ENCODE peak calls at places on chromosomes 7 and 10, in seven cellular contexts. S is heart left ventricle, T is esophagus squamous epithelium, G is NCI-H460, R is RWPE1, Y is psoas muscle, K is GDM1. W is an unnamed sample.

GRCh38 chr10:72240371-72240770 is 24.3 kb upstream of the ASCC1 start:
- DNase-seq in S (no peak), T (no peak), G (no peak), R (no peak), Y (no peak), K (no peak), W (no peak)

GRCh38 chr7:46028246-46028645 is 107.2 kb upstream of the IGFBP3 start:
- DNase-seq in S (no peak), T (no peak), G (no peak), R (no peak), Y (no peak), K (no peak), W (no peak)

GRCh38 chr10:65805993-65806392 is 1119.8 kb upstream of the LRRTM3 start:
- DNase-seq in S (no peak), T (no peak), G (no peak), R (no peak), Y (no peak), K (no peak), W (no peak)

GRCh38 chr7:120740348-120740747 is 117.6 kb downstream of the TSPAN12 start:
- DNase-seq in S (no peak), T (no peak), G (no peak), R (no peak), Y (no peak), K (no peak), W (no peak)

GRCh38 chr7:150966002-150966401 is 12.1 kb downstream of the KCNH2 start:
- DNase-seq in S (peak), T (no peak), G (no peak), R (no peak), Y (no peak), K (no peak), W (peak)

GRCh38 chr10:73894245-73894971 is 16.5 kb upstream of the PLAU start:
- DNase-seq in S (no peak), T (no peak), G (no peak), R (no peak), Y (no peak), K (no peak), W (no peak)

GRCh38 chr10:49841615-49842180 is 79.6 kb upstream of the OGDHL start:
- DNase-seq in S (no peak), T (no peak), G (no peak), R (no peak), Y (no peak), K (no peak), W (no peak)

GRCh38 chr10:29811751-29812427 is 177.1 kb upstream of the SVIL start:
- DNase-seq in S (no peak), T (no peak), G (peak), R (peak), Y (peak), K (peak), W (no peak)

GRCh38 chr7:155206286-155207020 is 91.2 kb upstream of the INSIG1 start:
- DNase-seq in S (peak), T (peak), G (no peak), R (no peak), Y (peak), K (peak), W (peak)

GRCh38 chr10:122162566-122163181 is 108.4 kb upstream of the BTBD16 start:
- DNase-seq in S (no peak), T (no peak), G (no peak), R (no peak), Y (no peak), K (no peak), W (no peak)

GRCh38 chr7:120370954-120371353 is 98.0 kb downstream of the KCND2 start:
- DNase-seq in S (no peak), T (no peak), G (no peak), R (no peak), Y (no peak), K (no peak), W (no peak)

GRCh38 chr7:146503844-146504243 is 387.2 kb downstream of the CNTNAP2 start:
- DNase-seq in S (no peak), T (no peak), G (no peak), R (no peak), Y (no peak), K (no peak), W (no peak)

GRCh38 chr7:95875519-95875918 is 103.2 kb downstream of the DYNC1I1 start:
- DNase-seq in S (no peak), T (no peak), G (no peak), R (no peak), Y (no peak), K (no peak), W (no peak)

GRCh38 chr7:78261739-78262138 is 463.2 kb downstream of the PHTF2 start:
- DNase-seq in S (no peak), T (no peak), G (no peak), R (no peak), Y (no peak), K (no peak), W (no peak)

GRCh38 chr10:6050801-6051445 is 11.2 kb downstream of the IL2RA start:
- DNase-seq in S (peak), T (peak), G (no peak), R (peak), Y (peak), K (peak), W (peak)

GRCh38 chr10:5628798-5629788 is 37.3 kb downstream of the ASB13 start:
- DNase-seq in S (no peak), T (no peak), G (no peak), R (no peak), Y (no peak), K (no peak), W (no peak)

GRCh38 chr10:7872041-7872442 is 53.7 kb downstream of the TAF3 start:
- DNase-seq in S (no peak), T (no peak), G (peak), R (peak), Y (no peak), K (no peak), W (no peak)

GRCh38 chr7:98242342-98242741 is 9.7 kb downstream of the TECPR1 start:
- DNase-seq in S (no peak), T (no peak), G (no peak), R (no peak), Y (peak), K (no peak), W (no peak)

GRCh38 chr7:70156052-70156451 is 557.8 kb downstream of the AUTS2 start:
- DNase-seq in S (no peak), T (no peak), G (no peak), R (no peak), Y (peak), K (no peak), W (no peak)

GRCh38 chr10:20105236-20105635 is 289.0 kb downstream of the PLXDC2 start:
- DNase-seq in S (no peak), T (no peak), G (no peak), R (no peak), Y (no peak), K (no peak), W (no peak)

GRCh38 chr7:158495256-158495655 is 92.4 kb downstream of the PTPRN2 start:
- DNase-seq in S (no peak), T (no peak), G (no peak), R (no peak), Y (no peak), K (no peak), W (no peak)

GRCh38 chr7:37089972-37090371 is 358.7 kb downstream of the ELMO1 start:
- DNase-seq in S (no peak), T (no peak), G (no peak), R (no peak), Y (no peak), K (no peak), W (no peak)

GRCh38 chr10:132484922-132485321 is 52.7 kb upstream of the INPP5A start:
- DNase-seq in S (no peak), T (no peak), G (no peak), R (no peak), Y (no peak), K (no peak), W (peak)

GRCh38 chr10:28201666-28202400 is 101.0 kb downstream of the MPP7 start:
- DNase-seq in S (no peak), T (no peak), G (no peak), R (no peak), Y (no peak), K (no peak), W (no peak)

GRCh38 chr7:3915337-3915865 is 614.3 kb downstream of the SDK1 start:
- DNase-seq in S (no peak), T (no peak), G (no peak), R (no peak), Y (no peak), K (no peak), W (no peak)

GRCh38 chr10:45457487-45457886 is 83.5 kb downstream of the ALOX5 start:
- DNase-seq in S (no peak), T (no peak), G (no peak), R (no peak), Y (no peak), K (no peak), W (no peak)

GRCh38 chr10:22620140-22620857 is 94.1 kb downstream of the PIP4K2A start:
- DNase-seq in S (peak), T (no peak), G (peak), R (peak), Y (peak), K (no peak), W (peak)

GRCh38 chr10:78774999-78775711 is 293.6 kb upstream of the ZMIZ1 start:
- DNase-seq in S (peak), T (no peak), G (no peak), R (no peak), Y (peak), K (no peak), W (no peak)

GRCh38 chr7:327305-327931 is 37.4 kb downstream of the FOXL3 start:
- DNase-seq in S (no peak), T (no peak), G (no peak), R (no peak), Y (peak), K (no peak), W (peak)

GRCh38 chr10:113104071-113104470 is 154.0 kb downstream of the TCF7L2 start:
- DNase-seq in S (no peak), T (no peak), G (no peak), R (no peak), Y (no peak), K (no peak), W (no peak)

GRCh38 chr10:77602231-77602912 is 35.2 kb downstream of the KCNMA1 start:
- DNase-seq in S (no peak), T (no peak), G (no peak), R (no peak), Y (no peak), K (no peak), W (no peak)

GRCh38 chr10:14945097-14945496 is 8.8 kb downstream of the DCLRE1C start:
- DNase-seq in S (no peak), T (no peak), G (no peak), R (peak), Y (no peak), K (no peak), W (no peak)

GRCh38 chr7:6435486-6436384 is 12.0 kb downstream of the DAGLB start:
- DNase-seq in S (peak), T (no peak), G (peak), R (peak), Y (peak), K (peak), W (peak)